ENCODE peak calls at places on chromosome 1, in six cellular contexts. One of them, this sample, is unnamed.

GRCh38 chr1:107785506-107786213 is 179.3 kb downstream of the VAV3 start:
- DNase-seq in AG04450: no peak
- DNase-seq in HT-29: no peak
- DNase-seq in glutamatergic neuron: no peak
- DNase-seq in GM19239: no peak
- DNase-seq in NCI-H69: peak
- DNase-seq in this sample: no peak

GRCh38 chr1:62682531-62682930 is 5.7 kb downstream of the DOCK7 start:
- DNase-seq in AG04450: no peak
- DNase-seq in HT-29: no peak
- DNase-seq in glutamatergic neuron: no peak
- DNase-seq in GM19239: no peak
- DNase-seq in NCI-H69: no peak
- DNase-seq in this sample: no peak

GRCh38 chr1:48246727-48247126 is 24.2 kb downstream of the SLC5A9 start:
- DNase-seq in AG04450: no peak
- DNase-seq in HT-29: peak
- DNase-seq in glutamatergic neuron: no peak
- DNase-seq in GM19239: no peak
- DNase-seq in NCI-H69: peak
- DNase-seq in this sample: no peak

GRCh38 chr1:101203812-101204540 is 32.8 kb upstream of the S1PR1 start:
- DNase-seq in AG04450: no peak
- DNase-seq in HT-29: no peak
- DNase-seq in glutamatergic neuron: no peak
- DNase-seq in GM19239: no peak
- DNase-seq in NCI-H69: peak
- DNase-seq in this sample: no peak

GRCh38 chr1:8844421-8845063 is 27.1 kb upstream of the RERE start:
- DNase-seq in AG04450: no peak
- DNase-seq in HT-29: no peak
- DNase-seq in glutamatergic neuron: peak
- DNase-seq in GM19239: no peak
- DNase-seq in NCI-H69: peak
- DNase-seq in this sample: no peak

GRCh38 chr1:234368320-234369032 is 4.8 kb upstream of the COA6 start:
- DNase-seq in AG04450: no peak
- DNase-seq in HT-29: no peak
- DNase-seq in glutamatergic neuron: no peak
- DNase-seq in GM19239: no peak
- DNase-seq in NCI-H69: no peak
- DNase-seq in this sample: no peak

GRCh38 chr1:202952818-202953217 is 5.3 kb downstream of the ADIPOR1 start:
- DNase-seq in AG04450: no peak
- DNase-seq in HT-29: peak
- DNase-seq in glutamatergic neuron: no peak
- DNase-seq in GM19239: no peak
- DNase-seq in NCI-H69: no peak
- DNase-seq in this sample: no peak

GRCh38 chr1:206420471-206420870 is 49.8 kb upstream of the IKBKE start:
- DNase-seq in AG04450: no peak
- DNase-seq in HT-29: no peak
- DNase-seq in glutamatergic neuron: no peak
- DNase-seq in GM19239: no peak
- DNase-seq in NCI-H69: no peak
- DNase-seq in this sample: no peak

GRCh38 chr1:239619190-239619589 is 232.8 kb downstream of the CHRM3 start:
- DNase-seq in AG04450: no peak
- DNase-seq in HT-29: no peak
- DNase-seq in glutamatergic neuron: no peak
- DNase-seq in GM19239: no peak
- DNase-seq in NCI-H69: no peak
- DNase-seq in this sample: no peak

GRCh38 chr1:230160957-230161771 is 94.1 kb downstream of the GALNT2 start:
- DNase-seq in AG04450: no peak
- DNase-seq in HT-29: no peak
- DNase-seq in glutamatergic neuron: no peak
- DNase-seq in GM19239: no peak
- DNase-seq in NCI-H69: no peak
- DNase-seq in this sample: no peak

GRCh38 chr1:64093941-64094340 is 109.5 kb upstream of the UBE2U start:
- DNase-seq in AG04450: no peak
- DNase-seq in HT-29: no peak
- DNase-seq in glutamatergic neuron: no peak
- DNase-seq in GM19239: no peak
- DNase-seq in NCI-H69: no peak
- DNase-seq in this sample: no peak

GRCh38 chr1:228280106-228280901 is 72.5 kb downstream of the OBSCN start:
- DNase-seq in AG04450: no peak
- DNase-seq in HT-29: no peak
- DNase-seq in glutamatergic neuron: no peak
- DNase-seq in GM19239: no peak
- DNase-seq in NCI-H69: no peak
- DNase-seq in this sample: no peak

GRCh38 chr1:36239941-36240637 is 15.8 kb downstream of the THRAP3 start:
- DNase-seq in AG04450: no peak
- DNase-seq in HT-29: no peak
- DNase-seq in glutamatergic neuron: peak
- DNase-seq in GM19239: no peak
- DNase-seq in NCI-H69: peak
- DNase-seq in this sample: no peak

GRCh38 chr1:103459385-103459784 is 66.1 kb upstream of the RNPC3 start:
- DNase-seq in AG04450: no peak
- DNase-seq in HT-29: no peak
- DNase-seq in glutamatergic neuron: no peak
- DNase-seq in GM19239: no peak
- DNase-seq in NCI-H69: no peak
- DNase-seq in this sample: no peak

GRCh38 chr1:180247061-180247460 is 17.0 kb downstream of the LHX4 start:
- DNase-seq in AG04450: no peak
- DNase-seq in HT-29: no peak
- DNase-seq in glutamatergic neuron: no peak
- DNase-seq in GM19239: no peak
- DNase-seq in NCI-H69: peak
- DNase-seq in this sample: no peak